ENCODE peak calls at places on chromosomes 3 and 15, in five cellular contexts. H is NCI-H524; R is left colon; I is ACHN; M is CD8-positive, alpha-beta T cell. E is an unnamed sample.

GRCh38 chr15:53522878-53523455 is 236.5 kb downstream of the WDR72 start:
- DNase-seq in H (peak; percentile 84), R (no peak), I (peak; percentile 18), M (no peak), E (no peak)

GRCh38 chr3:17805461-17805940 is 63.1 kb upstream of the TBC1D5 start:
- DNase-seq in H (no peak), R (no peak), I (no peak), M (no peak), E (no peak)

GRCh38 chr15:74584204-74584603 is 31.4 kb upstream of the CLK3 start:
- DNase-seq in H (no peak), R (no peak), I (no peak), M (no peak), E (no peak)

GRCh38 chr15:80234883-80235282 is 17.1 kb downstream of the CTXND1 start:
- DNase-seq in H (peak; percentile 28), R (peak; percentile 52), I (peak; percentile 20), M (peak; percentile 34), E (peak; percentile 45)

GRCh38 chr3:15612001-15612400 is 10.5 kb downstream of the BTD start:
- DNase-seq in H (no peak), R (no peak), I (no peak), M (no peak), E (no peak)

GRCh38 chr3:147712357-147712756 is 303.2 kb downstream of the ZIC1 start:
- DNase-seq in H (peak; percentile 43), R (no peak), I (no peak), M (no peak), E (no peak)

GRCh38 chr15:50820808-50821382 is 55.4 kb upstream of the SPPL2A start:
- DNase-seq in H (no peak), R (no peak), I (no peak), M (no peak), E (no peak)

GRCh38 chr3:55805169-55805568 is 318.1 kb upstream of the WNT5A start:
- DNase-seq in H (no peak), R (no peak), I (no peak), M (no peak), E (no peak)

GRCh38 chr15:80010131-80010673 is 39.2 kb upstream of the BCL2A1 start:
- DNase-seq in H (no peak), R (no peak), I (no peak), M (no peak), E (no peak)

GRCh38 chr3:89314454-89314853 is 207.0 kb downstream of the EPHA3 start:
- DNase-seq in H (peak; percentile 9), R (no peak), I (peak; percentile 29), M (no peak), E (peak; percentile 25)

GRCh38 chr3:30966896-30967295 is 72.4 kb upstream of the GADL1 start:
- DNase-seq in H (no peak), R (no peak), I (no peak), M (no peak), E (no peak)

GRCh38 chr3:193040836-193041672 is 123.4 kb upstream of the MB21D2 start:
- DNase-seq in H (no peak), R (peak; percentile 3), I (peak; percentile 64), M (no peak), E (peak; percentile 63)

GRCh38 chr3:132722165-132723023 is at the start of gene NPHP3:
- DNase-seq in H (peak; percentile 94), R (peak; percentile 99), I (peak; percentile 88), M (peak; percentile 98), E (peak; percentile 98)

GRCh38 chr3:46931631-46932441 is 44.7 kb downstream of the CCDC12 start:
- DNase-seq in H (no peak), R (peak; percentile 79), I (no peak), M (no peak), E (no peak)

GRCh38 chr3:188157971-188158370 is 4.0 kb downstream of the LPP start:
- DNase-seq in H (no peak), R (peak; percentile 72), I (no peak), M (no peak), E (peak; percentile 61)

GRCh38 chr3:111859061-111859973 is at the start of gene PHLDB2:
- DNase-seq in H (peak; percentile 37), R (peak; percentile 66), I (peak; percentile 82), M (peak; percentile 70), E (peak; percentile 85)

GRCh38 chr15:90015749-90016148 is 14.6 kb downstream of the ZNF710 start:
- DNase-seq in H (no peak), R (peak; percentile 62), I (no peak), M (no peak), E (no peak)

GRCh38 chr3:149472393-149472792 is 2.1 kb upstream of the TM4SF4 start:
- DNase-seq in H (no peak), R (no peak), I (no peak), M (no peak), E (no peak)

GRCh38 chr3:33047842-33048834 is 48.8 kb downstream of the GLB1 start:
- DNase-seq in H (no peak), R (no peak), I (no peak), M (peak; percentile 48), E (no peak)

GRCh38 chr15:44697014-44697413 is 14.1 kb downstream of the PATL2 start:
- DNase-seq in H (no peak), R (no peak), I (no peak), M (no peak), E (no peak)

GRCh38 chr3:112649478-112649735 is 8.5 kb upstream of the CCDC80 start:
- DNase-seq in H (no peak), R (no peak), I (no peak), M (no peak), E (no peak)

GRCh38 chr15:98503970-98504369 is 144.4 kb upstream of the IGF1R start:
- DNase-seq in H (no peak), R (no peak), I (no peak), M (no peak), E (no peak)

GRCh38 chr15:72116680-72117447 is 1.1 kb downstream of the MYO9A start:
- DNase-seq in H (no peak), R (no peak), I (peak; percentile 33), M (peak; percentile 14), E (peak; percentile 35)

E was measured in Caco-2.